ENCODE peak calls at places on chromosomes 5 and 9, in six cellular contexts. M is fibroblast of mammary gland, N is AG10803, I is cardiac muscle cell, E is uterus, K is pancreas. L is an unnamed sample.

GRCh38 chr9:126116351-126117157 is 210.1 kb upstream of the MVB12B start:
- DNase-seq in M (no peak), N (no peak), I (no peak), E (no peak), K (no peak), L (no peak)

GRCh38 chr9:18390393-18390792 is 83.6 kb upstream of the ADAMTSL1 start:
- DNase-seq in M (peak), N (peak), I (peak), E (no peak), K (no peak), L (peak)

GRCh38 chr9:6557883-6558282 is 87.6 kb downstream of the GLDC start:
- DNase-seq in M (no peak), N (no peak), I (peak), E (no peak), K (no peak), L (no peak)

GRCh38 chr5:94745786-94746730 is 127.6 kb downstream of the SLF1 start:
- DNase-seq in M (peak), N (no peak), I (no peak), E (no peak), K (no peak), L (no peak)

GRCh38 chr5:122099060-122099790 is 21.2 kb upstream of the LOX start:
- DNase-seq in M (peak), N (peak), I (peak), E (no peak), K (no peak), L (peak)

GRCh38 chr9:91758491-91758981 is 191.5 kb downstream of the ROR2 start:
- DNase-seq in M (peak), N (peak), I (peak), E (no peak), K (no peak), L (peak)

GRCh38 chr5:81717221-81717620 is 33.7 kb downstream of the SSBP2 start:
- DNase-seq in M (peak), N (no peak), I (no peak), E (no peak), K (no peak), L (peak)

GRCh38 chr9:126033318-126033717 is 286.1 kb downstream of the PBX3 start:
- DNase-seq in M (no peak), N (no peak), I (no peak), E (no peak), K (peak), L (no peak)

GRCh38 chr5:79229357-79230174 is 6.4 kb upstream of the JMY start:
- DNase-seq in M (peak), N (peak), I (no peak), E (no peak), K (no peak), L (no peak)

GRCh38 chr5:77852514-77853352 is 76.6 kb upstream of the TBCA start:
- DNase-seq in M (peak), N (peak), I (peak), E (peak), K (peak), L (peak)

GRCh38 chr5:159782197-159782994 is 133.9 kb upstream of the ADRA1B start:
- DNase-seq in M (no peak), N (no peak), I (no peak), E (no peak), K (no peak), L (no peak)

GRCh38 chr5:104643320-104643719 is 1080.7 kb upstream of the NUDT12 start:
- DNase-seq in M (no peak), N (no peak), I (peak), E (no peak), K (no peak), L (no peak)

GRCh38 chr5:60820593-60821487 is 23.2 kb downstream of the ELOVL7 start:
- DNase-seq in M (no peak), N (no peak), I (no peak), E (no peak), K (no peak), L (no peak)

GRCh38 chr5:106481375-106481774 is 1189.4 kb downstream of the EFNA5 start:
- DNase-seq in M (no peak), N (no peak), I (no peak), E (no peak), K (no peak), L (peak)

GRCh38 chr5:128537306-128537998 is 593 bp downstream of the FBN2 start:
- DNase-seq in M (peak), N (no peak), I (peak), E (peak), K (peak), L (peak)

GRCh38 chr9:107760469-107761242 is 271.1 kb upstream of the KLF4 start:
- DNase-seq in M (no peak), N (no peak), I (no peak), E (no peak), K (no peak), L (no peak)

GRCh38 chr5:66666778-66667177 is 70.6 kb downstream of the MAST4 start:
- DNase-seq in M (no peak), N (no peak), I (no peak), E (no peak), K (peak), L (no peak)

GRCh38 chr5:131209506-131210191 is 38.9 kb downstream of the LYRM7 start:
- DNase-seq in M (no peak), N (no peak), I (no peak), E (no peak), K (no peak), L (no peak)

GRCh38 chr5:163434410-163434866 is 3.0 kb upstream of the CCNG1 start:
- DNase-seq in M (peak), N (no peak), I (peak), E (no peak), K (no peak), L (peak)

GRCh38 chr5:180209137-180209581 is at the start of gene RASGEF1C:
- DNase-seq in M (peak), N (peak), I (peak), E (peak), K (peak), L (peak)

GRCh38 chr9:111362526-111362925 is 32.5 kb upstream of the OR2K2 start:
- DNase-seq in M (no peak), N (peak), I (no peak), E (no peak), K (no peak), L (no peak)

GRCh38 chr9:128091571-128091970 is 23.5 kb downstream of the SLC25A25 start:
- DNase-seq in M (no peak), N (no peak), I (no peak), E (no peak), K (no peak), L (no peak)

GRCh38 chr5:10599828-10600227 is 36.0 kb downstream of the ANKRD33B start:
- DNase-seq in M (peak), N (peak), I (peak), E (no peak), K (no peak), L (peak)

GRCh38 chr9:33374190-33374589 is 28.2 kb downstream of the AQP7 start:
- DNase-seq in M (no peak), N (no peak), I (no peak), E (no peak), K (no peak), L (no peak)

GRCh38 chr5:37712750-37713149 is 127.1 kb downstream of the GDNF start:
- DNase-seq in M (no peak), N (no peak), I (no peak), E (no peak), K (no peak), L (no peak)

GRCh38 chr5:125412561-125413535 is 666.4 kb upstream of the ZNF608 start:
- DNase-seq in M (peak), N (peak), I (peak), E (peak), K (peak), L (peak)

GRCh38 chr5:125409496-125410351 is 663.3 kb upstream of the ZNF608 start:
- DNase-seq in M (peak), N (no peak), I (no peak), E (no peak), K (no peak), L (peak)

GRCh38 chr5:125412051-125412560 is 665.7 kb upstream of the ZNF608 start:
- DNase-seq in M (no peak), N (no peak), I (peak), E (no peak), K (no peak), L (peak)

GRCh38 chr5:125410501-125411162 is 664.2 kb upstream of the ZNF608 start:
- DNase-seq in M (peak), N (peak), I (peak), E (no peak), K (no peak), L (peak)

DNA sequence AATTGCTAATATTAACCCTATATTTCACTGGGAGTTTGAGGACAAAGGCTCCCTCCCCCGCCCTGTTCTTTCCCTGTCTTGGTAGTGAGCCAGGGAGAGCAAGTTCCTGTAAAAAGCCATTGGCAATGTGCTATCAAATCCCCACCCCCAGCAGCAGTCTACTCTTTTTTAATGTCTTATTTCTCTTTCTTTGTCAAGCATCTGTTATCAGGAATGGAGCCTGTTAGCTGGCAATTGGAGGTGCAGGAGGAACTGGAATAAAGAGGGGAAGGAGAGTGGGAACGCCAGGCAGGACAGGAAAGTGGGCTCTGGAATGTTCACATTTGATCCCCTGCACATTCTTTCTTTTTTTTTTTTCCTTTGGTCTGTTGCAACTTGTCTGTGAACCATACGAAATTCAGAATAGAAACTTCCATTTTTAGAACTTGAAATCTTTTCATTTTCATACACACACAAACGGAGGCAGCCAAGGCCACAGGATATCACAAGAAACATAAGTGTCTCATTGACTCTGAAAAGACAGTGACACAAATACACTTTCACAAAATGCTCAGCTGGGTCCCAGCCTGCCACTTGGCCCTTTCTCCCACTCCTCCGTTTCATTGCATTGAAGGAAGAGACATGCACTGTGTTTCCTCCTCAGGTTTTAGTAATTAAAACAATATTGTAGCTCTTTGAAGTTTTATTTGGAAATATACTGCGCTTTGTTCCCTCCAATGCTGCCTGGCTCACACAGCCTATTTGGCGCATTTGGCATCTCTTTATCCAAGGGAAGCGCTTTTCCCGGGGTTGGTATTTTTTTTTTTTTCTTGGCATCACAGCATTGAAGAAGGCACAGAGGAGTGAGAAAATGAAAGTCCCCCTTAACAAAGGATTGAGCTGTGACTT is 665.0 kb upstream of the ZNF608 start:
- DNase-seq in M (no peak), N (no peak), I (peak), E (no peak), K (no peak), L (peak)
- H3K4me3 ChIP-seq in M (no peak), N (peak), I (no peak), E (no peak), K (peak), L (no peak)

GRCh38 chr5:59795141-59795540 is 98.4 kb downstream of the PDE4D start:
- DNase-seq in M (no peak), N (no peak), I (no peak), E (no peak), K (no peak), L (no peak)

GRCh38 chr5:59799668-59800374 is 93.7 kb downstream of the PDE4D start:
- DNase-seq in M (peak), N (peak), I (peak), E (no peak), K (no peak), L (peak)

GRCh38 chr5:59798862-59799667 is 94.5 kb downstream of the PDE4D start:
- DNase-seq in M (peak), N (peak), I (peak), E (no peak), K (no peak), L (peak)

DNA sequence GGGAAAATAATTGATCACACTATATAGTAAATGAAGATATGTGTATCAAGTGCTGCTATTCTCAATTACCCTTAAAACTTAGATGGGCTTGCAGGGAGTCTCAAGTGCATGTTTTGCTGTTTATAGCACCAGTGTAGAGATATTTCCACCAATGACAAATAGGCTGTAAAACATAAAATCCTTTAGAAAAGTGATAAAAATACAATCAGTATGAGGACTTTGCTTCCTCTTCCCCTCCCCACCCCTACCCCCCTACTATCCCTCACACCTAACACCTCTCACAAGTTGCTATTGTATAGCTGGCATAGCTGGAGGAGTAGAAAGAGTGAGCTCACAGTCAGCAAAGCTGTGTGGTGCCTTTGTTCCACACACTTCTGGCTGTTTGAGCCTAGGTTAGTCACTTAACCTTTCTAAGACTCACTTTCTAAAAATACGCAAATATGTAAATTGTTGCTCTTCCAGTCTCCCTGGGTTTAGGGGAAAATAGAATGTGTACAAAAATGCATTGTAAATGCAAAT is 93.1 kb downstream of the PDE4D start:
- DNase-seq in M (no peak), N (no peak), I (no peak), E (no peak), K (no peak), L (no peak)
- TF ChIP-seq CTCF in M (no peak), N (no peak), I (no peak), E (no peak), K (no peak), L (no peak)

GRCh38 chr9:131263701-131264100 is 12.6 kb downstream of the FAM78A start:
- DNase-seq in M (no peak), N (no peak), I (no peak), E (no peak), K (no peak), L (no peak)
- H3K4me3 ChIP-seq in M (no peak), N (no peak), I (no peak), E (no peak), K (no peak), L (no peak)

GRCh38 chr5:115033861-115034260 is 135.8 kb downstream of the TRIM36 start:
- DNase-seq in M (peak), N (peak), I (no peak), E (no peak), K (no peak), L (no peak)
- TF ChIP-seq CTCF in M (no peak), N (peak), I (no peak), E (no peak), K (no peak), L (no peak)

GRCh38 chr9:90022474-90022873 is 417.7 kb downstream of the GADD45G start:
- DNase-seq in M (no peak), N (no peak), I (no peak), E (no peak), K (no peak), L (no peak)

GRCh38 chr9:90023861-90024260 is 419.0 kb downstream of the GADD45G start:
- DNase-seq in M (no peak), N (no peak), I (no peak), E (no peak), K (no peak), L (no peak)

GRCh38 chr9:90024823-90025222 is 420.0 kb downstream of the GADD45G start:
- DNase-seq in M (no peak), N (no peak), I (no peak), E (no peak), K (no peak), L (no peak)

GRCh38 chr9:90025816-90026215 is 421.0 kb downstream of the GADD45G start:
- DNase-seq in M (no peak), N (peak), I (no peak), E (no peak), K (no peak), L (peak)

DNA sequence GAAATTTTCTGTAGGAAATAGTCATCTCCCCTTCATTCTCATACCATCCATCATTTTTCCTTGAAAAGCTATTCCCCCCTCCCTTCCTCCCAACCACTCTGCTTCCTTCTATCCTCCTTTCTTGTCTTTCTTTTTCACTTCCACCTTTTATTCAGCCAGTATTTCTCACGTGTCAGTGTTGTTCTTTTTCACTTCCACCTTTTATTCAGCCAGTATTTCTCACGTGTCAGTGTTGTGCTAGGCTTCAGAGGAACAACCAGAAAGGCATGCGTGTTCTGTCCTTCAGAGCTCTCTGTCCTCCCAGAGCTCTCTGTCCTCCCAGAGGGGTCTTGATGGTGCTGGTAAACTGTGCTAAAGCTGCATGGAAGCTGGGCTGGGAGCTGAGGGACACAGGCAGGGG is 419.6 kb downstream of the GADD45G start:
- DNase-seq in M (no peak), N (no peak), I (no peak), E (no peak), K (no peak), L (no peak)
- H3K4me3 ChIP-seq in M (no peak), N (no peak), I (no peak), E (no peak), K (no peak), L (no peak)

DNA sequence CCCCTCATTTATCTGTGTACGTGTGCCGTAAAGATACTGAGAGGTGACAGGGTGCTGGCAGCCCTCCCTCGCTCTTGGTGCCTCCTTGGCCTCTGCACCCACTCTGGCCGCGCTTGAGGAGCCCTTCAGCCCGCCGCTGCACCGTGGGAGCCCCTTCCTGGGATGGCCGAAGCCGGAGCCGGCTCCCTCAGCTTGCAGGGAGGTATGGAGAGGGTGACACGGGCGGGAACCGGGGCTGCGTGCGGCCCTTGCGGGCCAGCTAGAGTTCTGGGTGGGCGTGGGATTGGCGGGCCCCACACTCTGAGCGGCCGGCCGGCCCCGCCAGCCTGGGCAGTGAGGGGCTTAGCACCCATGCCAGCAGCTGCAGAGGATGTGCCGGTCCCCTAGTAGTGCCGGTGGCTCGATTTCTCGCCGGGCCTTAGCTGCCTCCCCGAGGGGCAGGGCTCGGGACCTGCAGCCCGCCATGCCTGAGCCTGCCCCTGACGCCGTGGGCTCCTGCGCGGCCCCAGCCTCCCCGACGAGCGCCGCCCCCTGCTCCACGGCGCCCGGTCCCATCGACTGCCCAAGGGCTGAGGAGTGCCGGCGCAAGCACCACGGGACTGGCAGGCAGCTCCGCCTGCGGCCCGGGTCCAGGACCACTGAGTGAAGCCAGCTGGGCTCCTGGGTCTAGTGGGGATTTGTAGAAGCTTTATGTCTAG is 21.6 kb downstream of the NKX2-5 start:
- DNase-seq in M (no peak), N (no peak), I (no peak), E (no peak), K (no peak), L (no peak)
- TF ChIP-seq CTCF in M (no peak), N (no peak), I (no peak), E (no peak), K (no peak), L (no peak)

DNA sequence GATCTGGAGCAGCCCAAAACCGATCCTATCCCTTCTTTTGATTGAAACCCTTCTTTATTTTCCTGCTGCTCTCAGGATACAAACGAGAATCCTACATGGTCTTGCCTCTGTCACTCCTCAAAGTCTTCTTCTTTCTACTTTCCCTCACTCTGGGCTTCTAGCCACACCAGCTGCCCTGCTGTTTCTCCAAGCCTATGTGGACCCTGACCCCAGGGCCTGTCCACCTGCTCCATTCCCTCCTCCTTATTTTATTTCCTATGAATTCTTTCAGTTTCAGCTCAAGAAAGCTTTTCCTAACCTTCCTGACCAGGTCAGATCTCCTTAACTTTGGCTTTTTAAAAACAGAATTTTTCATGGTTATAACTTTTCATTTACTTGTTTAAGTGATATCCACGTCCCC is 141.0 kb downstream of the ARHGAP26 start:
- DNase-seq in M (no peak), N (no peak), I (no peak), E (no peak), K (no peak), L (no peak)
- H3K4me3 ChIP-seq in M (no peak), N (no peak), I (no peak), E (no peak), K (no peak), L (no peak)

L was measured in astrocyte of the spinal cord.